ENCODE peak calls at places on chromosomes 6 and 20, in eight cellular contexts. Z, A, T, E, W, F, G and R are unnamed samples.

GRCh38 chr6:125637207-125637606 is 112.2 kb upstream of the HEY2 start:
- DNase-seq in T (no peak), F (no peak), G (no peak), E (no peak), W (no peak), Z (no peak), A (no peak), R (no peak)

GRCh38 chr6:156182356-156182755 is 594.8 kb upstream of the ARID1B start:
- DNase-seq in W (no peak), T (no peak), A (no peak), Z (no peak), F (no peak), G (no peak), E (no peak), R (no peak)

GRCh38 chr6:40755046-40755681 is 168.0 kb upstream of the LRFN2 start:
- DNase-seq in T (no peak), E (no peak), W (peak), F (no peak), Z (peak), G (no peak), A (no peak), R (peak)

GRCh38 chr6:122033564-122034181 is 365.8 kb upstream of the HSF2 start:
- DNase-seq in Z (peak), E (peak), W (peak), A (no peak), T (no peak), F (no peak), G (no peak), R (peak)

GRCh38 chr20:34639755-34640222 is 37.1 kb downstream of the PIGU start:
- DNase-seq in F (no peak), G (no peak), Z (no peak), W (no peak), E (peak), A (no peak), T (no peak), R (no peak)

GRCh38 chr20:62464080-62464770 is 11.6 kb downstream of the GATA5 start:
- DNase-seq in E (no peak), T (no peak), G (no peak), F (no peak), Z (no peak), W (no peak), A (no peak), R (no peak)

GRCh38 chr6:90131614-90132423 is 164.8 kb downstream of the BACH2 start:
- DNase-seq in Z (peak), E (no peak), F (peak), G (no peak), A (no peak), T (no peak), W (peak), R (peak)

GRCh38 chr6:15776458-15776980 is 113.7 kb upstream of the DTNBP1 start:
- DNase-seq in Z (no peak), T (no peak), A (no peak), G (no peak), W (no peak), E (no peak), F (no peak), R (no peak)

GRCh38 chr6:3455490-3456394 is 1.1 kb downstream of the SLC22A23 start:
- DNase-seq in G (no peak), E (no peak), T (no peak), F (no peak), Z (no peak), W (peak), A (no peak), R (no peak)

GRCh38 chr6:19714415-19715165 is 122.6 kb upstream of the ID4 start:
- DNase-seq in T (no peak), W (peak), G (no peak), A (no peak), Z (no peak), E (no peak), F (no peak), R (no peak)

GRCh38 chr6:160276126-160276525 is 17.5 kb upstream of the SLC22A2 start:
- DNase-seq in A (no peak), T (no peak), F (no peak), Z (no peak), E (no peak), G (no peak), W (no peak), R (no peak)

GRCh38 chr20:26216025-26216424 is 519.4 kb upstream of the ZNF337 start:
- DNase-seq in W (no peak), F (no peak), T (no peak), Z (no peak), G (no peak), A (no peak), E (no peak), R (peak)

GRCh38 chr6:152124432-152125074 is 317.1 kb downstream of the ESR1 start:
- DNase-seq in Z (peak), E (peak), T (no peak), W (peak), F (no peak), G (no peak), A (no peak), R (peak)

GRCh38 chr6:18245642-18246041 is 18.7 kb downstream of the DEK start:
- DNase-seq in F (no peak), G (no peak), E (no peak), W (no peak), Z (no peak), A (no peak), T (no peak), R (no peak)

GRCh38 chr20:9926476-9926875 is 87.6 kb upstream of the PAK5 start:
- DNase-seq in T (no peak), Z (no peak), A (no peak), F (no peak), E (no peak), G (no peak), W (no peak), R (no peak)

GRCh38 chr6:15620616-15621015 is 42.2 kb downstream of the DTNBP1 start:
- DNase-seq in F (no peak), E (no peak), A (no peak), G (no peak), T (no peak), W (no peak), Z (no peak), R (no peak)

GRCh38 chr6:25889877-25890853 is 16.1 kb upstream of the SLC17A3 start:
- DNase-seq in A (no peak), F (peak), Z (peak), W (peak), G (no peak), T (no peak), E (peak), R (peak)

GRCh38 chr6:107629545-107630147 is 139.7 kb downstream of the SOBP start:
- DNase-seq in W (no peak), A (no peak), G (no peak), E (peak), Z (no peak), T (no peak), F (no peak), R (peak)

GRCh38 chr20:45995213-45996097 is 13.3 kb upstream of the MMP9 start:
- DNase-seq in E (no peak), G (no peak), T (no peak), Z (no peak), A (no peak), W (no peak), F (no peak), R (no peak)

GRCh38 chr6:113833537-113833936 is 23.6 kb upstream of the MARCKS start:
- DNase-seq in W (peak), Z (peak), F (no peak), E (no peak), A (no peak), G (no peak), T (no peak), R (peak)

GRCh38 chr6:31652925-31653724 is 664 bp upstream of the BAG6 start:
- DNase-seq in T (peak), E (no peak), W (peak), F (peak), A (peak), G (no peak), Z (no peak), R (no peak)

GRCh38 chr6:27092316-27092692 is 155.2 kb upstream of the PRSS16 start:
- DNase-seq in T (no peak), F (no peak), W (no peak), A (no peak), G (no peak), Z (no peak), E (no peak), R (no peak)

GRCh38 chr6:111154981-111155380 is 67.7 kb downstream of the SLC16A10 start:
- DNase-seq in E (no peak), F (no peak), G (no peak), T (no peak), Z (no peak), W (no peak), A (no peak), R (no peak)

GRCh38 chr6:170116643-170117042 is 174.2 kb downstream of the DLL1 start:
- DNase-seq in E (no peak), Z (no peak), G (no peak), W (no peak), A (no peak), F (no peak), T (no peak), R (no peak)

GRCh38 chr20:46128310-46129151 is 10.4 kb downstream of the CD40 start:
- DNase-seq in G (no peak), T (no peak), Z (no peak), F (peak), A (no peak), E (no peak), W (peak), R (no peak)

GRCh38 chr6:25175216-25175615 is 104.0 kb upstream of the CARMIL1 start:
- DNase-seq in F (no peak), T (no peak), E (no peak), A (no peak), W (peak), Z (no peak), G (no peak), R (peak)

GRCh38 chr6:82612475-82612874 is 248.9 kb downstream of the TPBG start:
- DNase-seq in A (no peak), W (no peak), E (peak), Z (no peak), F (no peak), G (no peak), T (no peak), R (no peak)

GRCh38 chr20:34954905-34955231 is 738 bp downstream of the GSS start:
- DNase-seq in Z (peak), G (no peak), E (peak), F (no peak), A (no peak), W (peak), T (no peak), R (peak)

GRCh38 chr6:70413829-70414494 is 654 bp downstream of the FAM135A start:
- DNase-seq in E (no peak), A (no peak), Z (peak), W (peak), G (no peak), T (peak), F (peak), R (no peak)

GRCh38 chr6:105680131-105680530 is 277.2 kb upstream of the PREP start:
- DNase-seq in A (no peak), G (no peak), Z (no peak), E (no peak), T (no peak), W (no peak), F (no peak), R (no peak)

GRCh38 chr6:164034602-164035140 is 620.2 kb downstream of the QKI start:
- DNase-seq in E (no peak), Z (no peak), W (no peak), F (no peak), A (no peak), T (no peak), G (no peak), R (no peak)

GRCh38 chr6:41508479-41508878 is 37.7 kb upstream of the FOXP4 start:
- DNase-seq in Z (no peak), W (no peak), F (no peak), G (no peak), E (no peak), A (no peak), T (no peak), R (no peak)